ENCODE peak calls at places on chromosomes 2 and 18, in eight cellular contexts. S, P, O, Z, V, L, N and J are unnamed samples.

GRCh38 chr2:71730785-71731383 is 277.5 kb downstream of the DYSF start:
- DNase-seq in L (no peak), P (no peak), Z (no peak), V (no peak), N (no peak), S (no peak), O (no peak), J (no peak)

GRCh38 chr18:29163596-29163995 is 986.7 kb upstream of the CDH2 start:
- DNase-seq in S (no peak), V (no peak), P (no peak), N (no peak), O (no peak), L (no peak), Z (no peak), J (no peak)

GRCh38 chr2:135299165-135299564 is 231.9 kb downstream of the ZRANB3 start:
- DNase-seq in N (no peak), V (no peak), L (no peak), O (no peak), S (no peak), Z (no peak), P (no peak), J (no peak)

GRCh38 chr2:111919362-111919761 is 21.0 kb downstream of the MERTK start:
- DNase-seq in L (no peak), V (no peak), Z (no peak), S (no peak), O (no peak), N (no peak), P (no peak), J (no peak)

GRCh38 chr2:61257446-61257845 is 95.5 kb downstream of the C2orf74 start:
- DNase-seq in O (no peak), N (no peak), Z (no peak), S (no peak), P (no peak), L (no peak), V (no peak), J (no peak)

GRCh38 chr2:113217455-113218282 is 43.9 kb downstream of the PSD4 start:
- DNase-seq in L (no peak), Z (peak), P (peak), O (no peak), V (peak), N (peak), S (no peak), J (no peak)

GRCh38 chr2:167862787-167863186 is 384.6 kb downstream of the STK39 start:
- DNase-seq in Z (no peak), N (no peak), V (peak), P (peak), S (no peak), L (no peak), O (no peak), J (no peak)

GRCh38 chr2:154740360-154740759 is 41.9 kb downstream of the KCNJ3 start:
- DNase-seq in O (no peak), V (no peak), N (no peak), Z (no peak), L (no peak), P (no peak), S (no peak), J (no peak)

GRCh38 chr2:26314243-26314642 is 31.7 kb upstream of the SELENOI start:
- DNase-seq in N (no peak), L (no peak), Z (no peak), O (no peak), V (no peak), S (no peak), P (no peak), J (no peak)

GRCh38 chr2:196244516-196244915 is 73.1 kb upstream of the STK17B start:
- DNase-seq in P (no peak), N (no peak), Z (no peak), S (no peak), V (no peak), L (no peak), O (no peak), J (no peak)